ENCODE peak calls at places on chromosomes 5 and 9, in five cellular contexts. W is Panc1, K is astrocyte, Z is GM12865, D is sigmoid colon. U is an unnamed sample.

GRCh38 chr5:112284561-112284960 is 134.5 kb downstream of the EPB41L4A start:
- DNase-seq in K (no peak), W (no peak), D (no peak), Z (no peak), U (no peak)

GRCh38 chr5:42037379-42037932 is 112.4 kb downstream of the FBXO4 start:
- DNase-seq in D (no peak), Z (no peak), K (no peak), W (no peak), U (no peak)

GRCh38 chr5:65355301-65355700 is 126.4 kb downstream of the ADAMTS6 start:
- DNase-seq in W (no peak), Z (no peak), K (no peak), D (no peak), U (no peak)

GRCh38 chr5:164027738-164028137 is 522.3 kb downstream of the MAT2B start:
- DNase-seq in D (no peak), W (no peak), Z (no peak), K (no peak), U (no peak)

GRCh38 chr5:181167814-181168488 is 20.6 kb downstream of the OR2V2 start:
- DNase-seq in D (no peak), W (no peak), K (no peak), Z (peak; percentile 40), U (peak; percentile 79)

GRCh38 chr5:43428034-43428712 is 16.0 kb upstream of the CCL28 start:
- DNase-seq in Z (no peak), D (no peak), K (peak; percentile 83), W (no peak), U (no peak)

GRCh38 chr9:118782790-118783463 is 586.3 kb downstream of the BRINP1 start:
- DNase-seq in D (no peak), Z (no peak), W (no peak), K (no peak), U (no peak)

GRCh38 chr5:38373733-38374132 is 115.4 kb downstream of the EGFLAM start:
- DNase-seq in K (peak; percentile 79), Z (no peak), D (no peak), W (no peak), U (no peak)

GRCh38 chr9:126023962-126024361 is 276.8 kb downstream of the PBX3 start:
- DNase-seq in Z (no peak), W (no peak), K (no peak), D (no peak), U (no peak)

DNA sequence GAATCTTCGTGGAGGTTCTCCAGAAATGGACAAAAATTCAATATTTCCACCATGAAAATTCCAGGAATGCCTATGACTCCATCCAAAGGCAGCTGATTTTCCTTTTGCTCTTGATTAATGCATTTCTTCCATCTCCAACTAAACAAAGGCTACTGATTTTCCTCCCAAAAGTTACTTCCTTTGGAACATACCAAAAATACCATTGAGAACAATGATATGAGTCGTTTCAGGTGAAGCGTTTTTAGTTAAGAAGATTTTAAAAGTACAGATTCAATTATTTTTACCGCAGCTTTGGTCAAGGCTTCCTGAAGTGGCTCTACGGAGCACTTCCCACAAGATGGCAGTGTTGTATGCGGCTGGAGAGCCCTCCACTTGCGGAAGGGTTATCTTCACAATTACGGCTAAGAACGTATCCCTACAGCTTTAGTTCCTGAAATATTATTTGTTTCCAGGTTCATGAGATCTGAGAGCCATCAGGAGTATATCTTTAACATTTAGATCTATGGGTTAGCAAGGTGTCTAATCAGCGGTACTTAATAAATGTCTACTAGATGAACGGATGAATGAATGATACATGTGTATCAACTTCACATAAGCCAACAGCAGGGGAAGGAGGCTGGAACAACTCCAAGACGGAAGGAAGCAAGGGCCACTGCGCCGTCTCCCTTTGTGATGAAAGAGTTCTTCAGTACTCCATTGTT is 35.9 kb upstream of the ARSB start:
- DNase-seq in Z (peak; percentile 78), W (peak; percentile 42), D (peak; percentile 78), K (peak; percentile 85), U (peak; percentile 53)
- TF ChIP-seq CTCF in Z (peak; percentile 79), W (peak; percentile 93), D (peak; percentile 56), K (peak; percentile 89), U (peak; percentile 86)

GRCh38 chr5:127070243-127070642 is 3.1 kb downstream of the C5orf63 start:
- DNase-seq in W (no peak), Z (no peak), K (no peak), D (no peak), U (no peak)

GRCh38 chr5:127074466-127074865 is 1.2 kb upstream of the C5orf63 start:
- DNase-seq in D (no peak), K (peak; percentile 27), Z (no peak), W (no peak), U (no peak)

GRCh38 chr5:127076730-127077129 is 3.4 kb upstream of the C5orf63 start:
- DNase-seq in K (peak; percentile 20), D (no peak), W (no peak), Z (no peak), U (no peak)

GRCh38 chr5:127077346-127077745 is 4.0 kb upstream of the C5orf63 start:
- DNase-seq in Z (no peak), D (no peak), W (no peak), K (no peak), U (no peak)

GRCh38 chr5:127072861-127073846 is at the start of gene C5orf63:
- DNase-seq in D (peak; percentile 68), Z (peak; percentile 84), W (no peak), K (peak; percentile 29), U (no peak)
- TF ChIP-seq CTCF in D (peak; percentile 25), Z (peak; percentile 7), W (no peak), K (no peak), U (peak; percentile 35)

GRCh38 chr5:176387384-176387925 is 943 bp downstream of the NOP16 start:
- DNase-seq in K (no peak), W (no peak), Z (peak; percentile 22), D (no peak), U (no peak)
- TF ChIP-seq CTCF in K (no peak), W (no peak), Z (no peak), D (no peak), U (no peak)

DNA sequence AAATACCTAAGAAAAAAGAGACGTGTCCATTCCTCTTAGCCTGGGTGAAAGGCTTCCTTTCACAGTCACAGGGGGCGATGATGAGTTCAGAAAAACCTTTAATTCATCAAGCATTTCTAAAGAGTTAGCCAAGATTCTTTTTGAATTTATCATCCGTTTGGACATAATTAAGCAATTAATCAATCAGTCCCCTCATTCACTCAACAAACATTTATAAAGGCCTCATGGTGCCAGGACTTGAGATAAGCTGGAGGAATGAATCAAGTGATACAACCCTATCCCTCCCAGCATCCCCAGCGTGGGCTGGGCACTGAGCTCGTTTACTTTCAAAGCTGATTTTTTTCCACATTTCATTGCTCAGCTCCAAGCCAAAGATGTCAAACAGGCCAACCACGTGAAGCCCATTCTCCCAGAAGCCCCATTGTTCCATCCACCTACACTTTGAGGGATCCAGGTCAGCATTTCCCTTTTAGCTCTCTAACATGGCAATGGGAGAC is 140.5 kb downstream of the SLIT3 start:
- DNase-seq in K (peak; percentile 91), D (no peak), W (no peak), Z (no peak), U (no peak)
- TF ChIP-seq CTCF in K (peak; percentile 31), D (no peak), W (peak; percentile 17), Z (no peak), U (peak; percentile 32)

DNA sequence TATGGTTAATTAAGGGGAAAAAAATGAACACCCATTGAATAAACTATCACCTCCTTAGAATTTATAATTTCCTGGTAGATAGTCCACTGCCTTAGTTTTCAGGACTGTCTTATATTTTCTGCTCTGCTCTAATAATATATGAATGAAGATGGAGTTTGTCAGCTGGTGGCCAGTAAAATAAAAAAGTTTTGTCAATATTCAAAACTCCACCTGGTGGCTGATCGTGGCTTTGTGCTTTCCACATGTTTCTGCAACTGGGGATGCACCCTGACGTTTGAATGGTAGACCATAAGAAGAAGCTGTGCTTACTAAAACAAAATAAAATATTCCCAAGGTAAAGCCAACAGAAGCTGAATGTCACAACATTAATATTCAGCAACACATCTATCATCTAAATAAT is 286.6 kb upstream of the IZUMO3 start:
- DNase-seq in D (no peak), Z (no peak), W (no peak), K (no peak), U (peak; percentile 1)
- TF ChIP-seq CTCF in D (no peak), Z (no peak), W (peak; percentile 7), K (no peak), U (peak; percentile 64)

DNA sequence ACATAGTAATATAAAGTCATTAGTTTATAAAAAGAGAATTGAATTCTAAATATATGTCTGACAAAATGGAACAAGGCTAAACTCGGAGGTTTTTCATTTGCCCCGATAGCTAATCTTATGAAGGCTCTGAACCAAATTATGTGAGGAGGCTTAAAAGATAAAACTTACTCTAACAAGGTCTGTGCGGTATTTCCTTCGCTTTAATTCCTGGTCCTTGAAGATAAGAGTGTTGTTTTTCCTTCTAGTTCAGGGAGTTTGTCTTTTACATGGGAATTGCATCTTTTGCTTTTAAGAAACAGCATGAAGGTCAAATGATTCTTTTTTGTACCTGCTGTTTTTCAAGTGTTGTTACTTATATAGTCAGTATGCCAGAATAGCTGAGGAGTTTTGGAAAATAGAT is 68.2 kb downstream of the UBE2QL1 start:
- DNase-seq in K (no peak), D (no peak), W (no peak), Z (no peak), U (no peak)
- TF ChIP-seq CTCF in K (no peak), D (no peak), W (no peak), Z (no peak), U (no peak)

GRCh38 chr5:159878988-159879471 is 37.3 kb upstream of the ADRA1B start:
- DNase-seq in Z (no peak), W (no peak), D (peak; percentile 89), K (peak; percentile 84), U (peak; percentile 26)
- TF ChIP-seq CTCF in Z (no peak), W (no peak), D (no peak), K (no peak), U (no peak)

GRCh38 chr5:106116682-106117081 is 1554.1 kb downstream of the EFNA5 start:
- DNase-seq in W (no peak), K (no peak), D (no peak), Z (no peak), U (no peak)

GRCh38 chr5:106127341-106127781 is 1543.4 kb downstream of the EFNA5 start:
- DNase-seq in D (no peak), K (peak; percentile 49), Z (peak; percentile 77), W (no peak), U (no peak)

GRCh38 chr5:106127985-106128384 is 1542.8 kb downstream of the EFNA5 start:
- DNase-seq in W (no peak), K (no peak), D (no peak), Z (peak; percentile 78), U (no peak)

GRCh38 chr5:106121972-106122605 is 1548.6 kb downstream of the EFNA5 start:
- DNase-seq in D (no peak), Z (peak; percentile 41), K (no peak), W (peak; percentile 25), U (peak; percentile 28)
- TF ChIP-seq CTCF in D (no peak), Z (peak; percentile 80), K (peak; percentile 53), W (peak; percentile 83), U (peak; percentile 73)

DNA sequence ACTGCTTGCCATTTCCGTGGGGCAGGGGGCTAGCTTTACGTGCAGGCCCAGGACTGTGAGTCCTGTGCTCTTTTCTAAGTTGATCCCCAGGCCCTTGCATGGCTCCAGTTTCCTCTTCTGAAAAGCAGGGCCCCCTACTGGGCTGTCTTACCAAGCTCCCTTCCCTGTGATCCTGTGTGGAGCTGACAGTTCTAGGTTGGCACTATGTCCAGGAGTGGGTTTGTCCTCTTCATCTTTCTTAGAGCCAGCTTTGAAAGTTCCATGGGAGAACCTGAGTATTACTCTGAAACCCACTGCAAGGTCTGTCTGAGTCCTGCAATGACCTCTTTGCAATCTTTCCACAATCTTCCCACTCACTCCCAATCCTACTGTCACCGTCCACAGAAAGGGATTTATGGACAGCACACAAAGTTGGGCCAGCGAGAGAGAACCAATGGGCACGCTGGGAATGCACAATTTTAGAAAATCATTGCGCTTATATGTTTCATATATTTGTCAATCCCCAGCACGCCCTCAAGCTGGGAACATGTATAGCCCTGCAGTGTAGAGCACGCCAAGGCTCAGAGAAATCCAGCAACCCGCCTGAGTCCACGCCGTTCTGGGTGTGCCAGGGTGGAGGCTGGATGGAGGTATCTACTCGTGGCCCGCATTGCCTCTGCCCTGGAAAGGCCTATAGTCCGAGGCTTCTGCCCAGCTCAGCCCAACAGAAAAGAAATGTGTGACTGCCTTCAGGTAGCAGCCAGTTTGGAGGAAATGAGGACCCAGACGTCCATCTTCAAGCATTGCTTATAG is 18.0 kb downstream of the S1PR3 start:
- DNase-seq in K (no peak), Z (no peak), W (no peak), D (no peak), U (no peak)
- TF ChIP-seq CTCF in K (no peak), Z (no peak), W (peak; percentile 12), D (no peak), U (no peak)